ENCODE peak calls at places on chromosome 17, in seven cellular contexts. I is left ventricle myocardium inferior, E is GM23248, R is body of pancreas, P is adrenal gland, K is upper lobe of right lung, X is Panc1. D is an unnamed sample. For H3K27me3 and H3K4me1, the result is how much of the 10 kb centered on the place peaks cover.

GRCh38 chr17:73706858-73707257 is 62.6 kb upstream of the SDK2 start:
- DNase-seq in K (no peak), E (no peak), R (no peak), I (no peak), X (no peak), P (no peak), D (no peak)

GRCh38 chr17:35101036-35101435 is 18.6 kb downstream of the RAD51D start:
- DNase-seq in X (no peak), P (no peak), I (no peak), R (no peak), K (no peak), E (no peak), D (no peak)

GRCh38 chr17:80219013-80219776 is 938 bp downstream of the SGSH start:
- DNase-seq in E (peak), P (peak), K (peak), X (no peak), I (peak), R (peak), D (peak)

GRCh38 chr17:81968396-81968745 is 7.4 kb upstream of the NOTUM start:
- DNase-seq in R (no peak), I (no peak), K (no peak), P (no peak), E (no peak), X (no peak), D (no peak)

GRCh38 chr17:75820411-75821080 is 23.7 kb downstream of the UNC13D start:
- DNase-seq in X (no peak), R (no peak), I (no peak), P (no peak), K (no peak), E (no peak), D (no peak)

GRCh38 chr17:50057521-50057991 is 1.6 kb downstream of the ITGA3 start:
- DNase-seq in P (no peak), E (no peak), R (peak), I (no peak), K (no peak), X (no peak), D (no peak)

GRCh38 chr17:67491009-67491677 is 114.1 kb downstream of the PITPNC1 start:
- DNase-seq in R (peak), X (no peak), P (peak), K (peak), E (peak), I (peak), D (peak)

GRCh38 chr17:76682306-76682705 is 28.5 kb downstream of the MXRA7 start:
- DNase-seq in P (no peak), K (no peak), E (peak), R (no peak), I (peak), X (no peak), D (peak)

GRCh38 chr17:8005951-8006730 is 3.7 kb downstream of the GUCY2D start:
- DNase-seq in E (no peak), X (no peak), R (no peak), I (no peak), K (peak), P (no peak), D (no peak)

GRCh38 chr17:2076461-2076984 is 21.6 kb downstream of the HIC1 start:
- DNase-seq in I (no peak), E (no peak), R (no peak), K (no peak), X (no peak), P (no peak), D (no peak)

GRCh38 chr17:31155208-31155810 is 60.5 kb downstream of the NF1 start:
- DNase-seq in K (no peak), R (no peak), E (peak), I (no peak), P (no peak), X (no peak), D (no peak)

GRCh38 chr17:31226950-31227349 is 70.1 kb downstream of the OMG start:
- DNase-seq in K (no peak), P (no peak), I (no peak), X (no peak), R (no peak), E (no peak), D (no peak)

GRCh38 chr17:77312061-77312684 is 171.4 kb downstream of the SEC14L1 start:
- DNase-seq in R (no peak), P (peak), I (no peak), E (no peak), X (no peak), K (no peak), D (peak)

GRCh38 chr17:17108681-17109049 is 66.4 kb downstream of the MPRIP start:
- DNase-seq in R (no peak), P (peak), E (peak), K (peak), I (peak), X (no peak), D (no peak)

GRCh38 chr17:49525831-49526741 is 31.0 kb downstream of the NGFR start:
- DNase-seq in P (no peak), I (peak), R (no peak), K (no peak), X (no peak), E (no peak), D (peak)

GRCh38 chr17:73791644-73792043 is 147.4 kb upstream of the SDK2 start:
- DNase-seq in K (no peak), X (no peak), R (no peak), E (no peak), I (no peak), P (no peak), D (no peak)

DNA sequence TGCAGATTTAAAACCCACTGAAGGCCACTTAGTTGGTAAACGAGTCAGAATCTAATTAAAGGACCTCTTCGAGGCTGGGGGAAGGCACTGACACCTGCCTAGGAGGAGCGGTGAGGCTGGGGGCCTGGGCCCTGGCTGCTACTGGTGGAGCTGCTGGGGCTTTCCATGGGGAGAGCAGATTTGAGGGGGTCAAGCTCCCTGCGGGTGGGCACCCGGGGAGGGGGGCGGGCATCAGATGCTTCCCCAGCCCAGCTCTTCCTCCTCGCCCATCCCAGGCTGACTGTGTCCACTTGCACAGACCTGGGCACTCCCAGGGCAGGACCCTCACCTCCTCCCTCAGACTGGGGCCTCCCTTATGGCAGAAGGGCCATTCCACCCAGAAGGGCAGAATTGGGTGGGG is 19.0 kb downstream of the SRCIN1 start:
- DNase-seq in I (no peak), E (no peak), P (no peak), X (no peak), K (no peak), R (no peak), D (no peak)
- H3K27me3 ChIP-seq in I (half or more), E (under half), P (under half), X (under half), K (under half), R (under half), D (under half)

GRCh38 chr17:64628641-64629040 is 33.5 kb downstream of the SMURF2 start:
- DNase-seq in E (peak), P (no peak), R (no peak), I (no peak), X (no peak), K (no peak), D (no peak)
- H3K4me1 ChIP-seq in E (half or more), P (under half), R (under half), I (half or more), X (under half), K (under half), D (under half)

GRCh38 chr17:19003966-19004600 is 481 bp downstream of the FAM83G start:
- DNase-seq in R (peak), K (peak), E (peak), I (no peak), P (peak), X (no peak), D (no peak)
- H3K27ac ChIP-seq in R (peak), K (peak), E (peak), I (no peak), P (peak), X (peak), D (peak)

DNA sequence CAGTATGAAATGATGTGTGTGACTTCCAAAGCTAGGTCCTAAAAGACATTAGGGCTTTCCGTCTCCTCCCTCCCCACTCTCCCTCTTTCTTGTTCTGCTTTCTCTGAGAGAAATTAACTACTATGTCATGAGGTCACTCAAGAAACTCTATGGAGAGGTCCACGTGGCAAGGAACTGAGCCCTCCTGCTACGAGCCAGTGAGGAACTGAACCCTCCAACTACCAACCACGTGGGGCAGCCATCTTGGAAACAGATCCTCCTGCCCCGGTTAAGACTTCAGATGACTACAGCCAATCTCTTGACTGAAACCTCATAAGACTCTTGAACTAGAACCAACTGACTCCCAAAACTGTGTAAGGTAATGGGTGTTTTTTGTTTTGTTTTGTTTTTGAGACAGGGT is 4.2 kb upstream of the ALOX15 start:
- DNase-seq in K (peak), X (no peak), P (peak), R (no peak), I (no peak), E (no peak), D (peak)
- H3K27me3 ChIP-seq in K (under half), X (under half), P (under half), R (under half), I (half or more), E (under half), D (under half)

GRCh38 chr17:973053-973452 is 6.5 kb downstream of the NXN start:
- DNase-seq in R (no peak), E (no peak), I (no peak), K (no peak), X (no peak), P (no peak), D (no peak)
- H3K4me1 ChIP-seq in R (under half), E (under half), I (under half), K (under half), X (under half), P (under half), D (under half)

GRCh38 chr17:9612016-9612415 is 33.3 kb upstream of the USP43 start:
- DNase-seq in P (no peak), K (no peak), X (no peak), E (no peak), I (no peak), R (no peak), D (no peak)

GRCh38 chr17:9611557-9611956 is 33.8 kb upstream of the USP43 start:
- DNase-seq in X (no peak), I (no peak), K (no peak), P (no peak), R (no peak), E (no peak), D (no peak)

DNA sequence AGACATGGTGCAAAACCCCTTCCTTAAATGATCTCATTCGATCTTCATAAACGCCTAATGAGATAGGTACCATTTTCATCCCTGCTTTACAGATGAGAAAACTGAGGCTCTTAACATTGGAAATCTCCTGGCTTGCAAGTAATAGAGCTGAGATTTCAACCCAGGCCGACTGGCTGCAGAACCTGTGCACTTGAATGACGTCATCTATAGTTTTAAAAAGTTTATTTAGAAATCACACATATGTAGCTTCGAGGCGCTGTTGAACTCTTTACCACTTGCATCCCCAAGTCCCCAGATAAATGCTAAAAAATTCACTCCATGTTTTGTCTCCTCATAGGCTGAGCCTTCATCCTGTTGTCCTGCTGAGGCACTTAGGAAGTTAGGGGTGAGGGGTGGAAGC is 30.0 kb downstream of the CFAP52 start:
- DNase-seq in K (no peak), R (no peak), X (no peak), P (no peak), I (no peak), E (no peak), D (no peak)
- H3K27ac ChIP-seq in K (no peak), R (no peak), X (no peak), P (no peak), I (no peak), E (no peak), D (no peak)